ENCODE peak calls at places on chromosomes 12 and 14, in five cellular contexts. T, Z, L, C and D are unnamed samples.

GRCh38 chr12:12534134-12534866 is 28.4 kb downstream of the DUSP16 start:
- DNase-seq in Z (no peak), L (no peak), C (no peak), T (no peak), D (no peak)

GRCh38 chr12:105601158-105601557 is 270.7 kb downstream of the C12orf75 start:
- DNase-seq in L (no peak), C (no peak), Z (peak), T (no peak), D (no peak)

GRCh38 chr14:70741482-70741881 is 67.8 kb downstream of the MAP3K9 start:
- DNase-seq in Z (no peak), L (no peak), C (no peak), T (no peak), D (no peak)

GRCh38 chr14:73311710-73312035 is 74.4 kb downstream of the PAPLN start:
- DNase-seq in Z (no peak), L (no peak), C (no peak), T (no peak), D (no peak)

GRCh38 chr12:101325590-101325989 is 45.7 kb downstream of the UTP20 start:
- DNase-seq in C (no peak), T (no peak), Z (no peak), L (no peak), D (no peak)

GRCh38 chr12:12364787-12365441 is 8.0 kb downstream of the BORCS5 start:
- DNase-seq in T (no peak), C (no peak), Z (no peak), L (no peak), D (no peak)

GRCh38 chr12:130875193-130875592 is 3.3 kb downstream of the RAN start:
- DNase-seq in C (no peak), L (no peak), T (no peak), Z (no peak), D (no peak)

GRCh38 chr14:53501361-53502320 is 348.5 kb upstream of the DDHD1 start:
- DNase-seq in C (no peak), T (no peak), L (no peak), Z (peak), D (no peak)

GRCh38 chr14:27427796-27428195 is 830.0 kb upstream of the NOVA1 start:
- DNase-seq in Z (no peak), L (no peak), T (no peak), C (no peak), D (no peak)

GRCh38 chr12:67299936-67300335 is 30.8 kb downstream of the CAND1 start:
- DNase-seq in T (no peak), L (no peak), Z (no peak), C (no peak), D (no peak)

GRCh38 chr12:87812030-87812429 is 217.2 kb downstream of the C12orf50 start:
- DNase-seq in L (peak), Z (peak), C (no peak), T (no peak), D (no peak)

GRCh38 chr12:49126852-49127763 is 4.1 kb downstream of the TUBA1B start:
- DNase-seq in L (no peak), Z (peak), C (no peak), T (no peak), D (no peak)

GRCh38 chr14:77663289-77663688 is 44.5 kb downstream of the ALKBH1 start:
- DNase-seq in C (no peak), L (no peak), T (no peak), Z (peak), D (no peak)

GRCh38 chr14:64465208-64465821 is at the start of gene AKAP5:
- DNase-seq in C (peak), L (peak), Z (peak), T (peak), D (no peak)

GRCh38 chr12:119412811-119413794 is 78.6 kb downstream of the CCDC60 start:
- DNase-seq in C (peak), L (peak), T (peak), Z (peak), D (no peak)

GRCh38 chr12:6953417-6954315 is 2.5 kb downstream of the PTPN6 start:
- DNase-seq in T (peak), C (peak), L (no peak), Z (peak), D (peak)

GRCh38 chr14:50037837-50038236 is 78.5 kb downstream of the VCPKMT start:
- DNase-seq in T (peak), C (peak), Z (no peak), L (no peak), D (no peak)

GRCh38 chr12:94954029-94954685 is 49.3 kb downstream of the NDUFA12 start:
- DNase-seq in Z (peak), C (no peak), T (no peak), L (peak), D (no peak)

GRCh38 chr12:52390739-52391617 is 5.5 kb upstream of the KRT84 start:
- DNase-seq in C (no peak), T (no peak), Z (peak), L (peak), D (no peak)

GRCh38 chr12:75908961-75909699 is 122.4 kb downstream of the PHLDA1 start:
- DNase-seq in C (no peak), Z (peak), L (no peak), T (no peak), D (no peak)

GRCh38 chr14:100525615-100526014 is 61.6 kb downstream of the BEGAIN start:
- DNase-seq in L (no peak), T (no peak), Z (no peak), C (no peak), D (no peak)

GRCh38 chr12:63038361-63039100 is 103.6 kb upstream of the PPM1H start:
- DNase-seq in C (no peak), T (no peak), Z (no peak), L (no peak), D (no peak)

GRCh38 chr14:23114669-23115491 is 4.2 kb downstream of the CEBPE start:
- DNase-seq in L (peak), T (no peak), Z (peak), C (no peak), D (peak)

GRCh38 chr12:108840605-108841328 is 16.6 kb downstream of the SSH1 start:
- DNase-seq in Z (peak), L (no peak), C (no peak), T (no peak), D (no peak)

GRCh38 chr12:28708918-28709371 is 440.1 kb upstream of the FAR2 start:
- DNase-seq in Z (peak), L (no peak), T (no peak), C (no peak), D (peak)

GRCh38 chr12:66036317-66036716 is 94.2 kb downstream of the LLPH start:
- DNase-seq in Z (peak), L (peak), C (no peak), T (no peak), D (peak)

GRCh38 chr14:50497351-50497750 is 35.0 kb downstream of the MAP4K5 start:
- DNase-seq in C (no peak), Z (no peak), T (no peak), L (no peak), D (no peak)

GRCh38 chr12:25348290-25348689 is 97.6 kb upstream of the KRAS start:
- DNase-seq in C (no peak), T (no peak), L (no peak), Z (no peak), D (no peak)

GRCh38 chr12:79561401-79562132 is 129.2 kb downstream of the PAWR start:
- DNase-seq in L (no peak), Z (no peak), T (no peak), C (no peak), D (no peak)

GRCh38 chr14:80080601-80081000 is 130.7 kb downstream of the DIO2 start:
- DNase-seq in C (no peak), L (no peak), Z (no peak), T (no peak), D (no peak)

GRCh38 chr12:103397536-103397935 is 98.2 kb downstream of the C12orf42 start:
- DNase-seq in T (no peak), Z (no peak), C (no peak), L (no peak), D (no peak)

GRCh38 chr12:94769040-94769420 is 118.7 kb upstream of the TMCC3 start:
- DNase-seq in Z (no peak), L (no peak), T (peak), C (peak), D (no peak)

GRCh38 chr12:108647199-108647935 is 13.7 kb upstream of the SELPLG start:
- DNase-seq in T (no peak), L (no peak), C (no peak), Z (no peak), D (no peak)

GRCh38 chr12:49325606-49326005 is 2.6 kb downstream of the TROAP start:
- DNase-seq in T (no peak), L (no peak), Z (no peak), C (no peak), D (no peak)

GRCh38 chr12:62146323-62146722 is 113.9 kb upstream of the USP15 start:
- DNase-seq in Z (no peak), T (no peak), L (no peak), C (no peak), D (no peak)

GRCh38 chr12:103962493-103962892 is 3.2 kb upstream of the TDG start:
- DNase-seq in L (no peak), T (no peak), C (no peak), Z (no peak), D (no peak)

GRCh38 chr14:57209561-57209960 is 59.1 kb downstream of the EXOC5 start:
- DNase-seq in C (no peak), T (no peak), Z (peak), L (no peak), D (no peak)

GRCh38 chr12:108803428-108804105 is 53.8 kb downstream of the SSH1 start:
- DNase-seq in T (peak), L (peak), C (no peak), Z (peak), D (no peak)